ENCODE peak calls at places on chromosomes 11 and 22, in ten cellular contexts. I, H, M, K, F, B, P, Q, G and L are unnamed samples.

GRCh38 chr11:123072279-123072678 is 10.3 kb upstream of the HSPA8 start:
- DNase-seq in P (no peak), Q (no peak), I (peak), M (peak), H (no peak), B (no peak), G (no peak), F (no peak), K (no peak), L (no peak)

GRCh38 chr22:24359452-24360120 is 67.8 kb upstream of the ADORA2A start:
- DNase-seq in K (no peak), Q (no peak), M (no peak), I (no peak), P (peak), G (no peak), B (no peak), H (no peak), F (no peak), L (no peak)

GRCh38 chr11:128226106-128226716 is 361.1 kb downstream of the ETS1 start:
- DNase-seq in B (no peak), K (no peak), Q (peak), F (no peak), I (no peak), G (no peak), H (no peak), P (no peak), M (no peak), L (no peak)

GRCh38 chr11:61404641-61405040 is 12.3 kb downstream of the TMEM216 start:
- DNase-seq in P (no peak), K (no peak), Q (no peak), I (no peak), B (no peak), H (no peak), F (no peak), M (no peak), G (no peak), L (no peak)

GRCh38 chr11:36273110-36273509 is 16.1 kb downstream of the COMMD9 start:
- DNase-seq in K (no peak), B (no peak), F (no peak), G (no peak), I (no peak), H (no peak), Q (no peak), M (no peak), P (peak), L (no peak)

GRCh38 chr22:38750104-38750503 is 5.7 kb downstream of the SUN2 start:
- DNase-seq in Q (no peak), F (no peak), B (no peak), M (no peak), H (no peak), G (no peak), K (no peak), P (no peak), I (no peak), L (no peak)

GRCh38 chr22:38871360-38872171 is 450 bp downstream of the CBX6 start:
- DNase-seq in H (no peak), P (no peak), I (no peak), G (peak), B (no peak), M (peak), F (no peak), Q (peak), K (peak), L (no peak)

GRCh38 chr11:76279651-76280050 is 73.3 kb upstream of the WNT11 start:
- DNase-seq in G (no peak), Q (peak), F (no peak), P (no peak), K (no peak), H (no peak), B (no peak), I (no peak), M (no peak), L (no peak)

GRCh38 chr11:76371170-76371569 is 9.8 kb downstream of the THAP12 start:
- DNase-seq in F (no peak), G (no peak), Q (no peak), H (peak), B (no peak), M (no peak), I (peak), K (no peak), P (no peak), L (no peak)

GRCh38 chr22:43238526-43239006 is 51.6 kb upstream of the TTLL12 start:
- DNase-seq in G (no peak), Q (no peak), M (no peak), P (no peak), H (no peak), B (peak), K (peak), F (no peak), I (no peak), L (no peak)

GRCh38 chr11:124199702-124200101 is 16.6 kb downstream of the OR10D3 start:
- DNase-seq in F (no peak), H (no peak), K (no peak), I (peak), B (no peak), M (no peak), G (no peak), Q (no peak), P (no peak), L (no peak)

GRCh38 chr11:26801601-26802000 is 79.7 kb upstream of the SLC5A12 start:
- DNase-seq in P (no peak), I (no peak), F (no peak), H (no peak), B (no peak), G (no peak), K (no peak), M (no peak), Q (no peak), L (no peak)

GRCh38 chr11:6587360-6587953 is 16.0 kb downstream of the RRP8 start:
- DNase-seq in Q (no peak), I (no peak), G (no peak), K (peak), B (no peak), P (no peak), F (no peak), H (no peak), M (no peak), L (no peak)

GRCh38 chr11:122423283-122423682 is 232.2 kb upstream of the UBASH3B start:
- DNase-seq in K (no peak), G (no peak), B (no peak), Q (no peak), F (no peak), P (no peak), I (no peak), M (no peak), H (no peak), L (no peak)

GRCh38 chr11:27839226-27839913 is 139.1 kb upstream of the BDNF start:
- DNase-seq in M (no peak), I (peak), G (no peak), K (no peak), H (no peak), F (no peak), Q (no peak), P (no peak), B (no peak), L (no peak)

GRCh38 chr11:9002920-9003572 is 755 bp downstream of the NRIP3 start:
- DNase-seq in H (no peak), F (no peak), Q (no peak), B (no peak), M (no peak), I (no peak), K (no peak), G (no peak), P (peak), L (no peak)

GRCh38 chr11:8720868-8721739 is 38.5 kb downstream of the RPL27A start:
- DNase-seq in P (peak), F (no peak), G (no peak), B (no peak), M (peak), H (no peak), K (no peak), Q (peak), I (peak), L (peak)

GRCh38 chr22:28243539-28243938 is 324.5 kb upstream of the PITPNB start:
- DNase-seq in I (no peak), P (no peak), H (no peak), K (no peak), B (no peak), F (no peak), G (no peak), Q (no peak), M (no peak), L (no peak)

GRCh38 chr22:28904211-28904808 is 20.9 kb downstream of the ZNRF3 start:
- DNase-seq in G (no peak), K (no peak), H (no peak), P (no peak), I (no peak), Q (no peak), M (no peak), F (no peak), B (no peak), L (no peak)

GRCh38 chr11:34263462-34264186 is 94.2 kb downstream of the ABTB2 start:
- DNase-seq in H (peak), F (no peak), G (no peak), P (no peak), M (peak), B (peak), I (peak), K (peak), Q (peak), L (peak)

GRCh38 chr11:73383249-73384126 is 7.3 kb downstream of the RELT start:
- DNase-seq in K (no peak), F (no peak), P (no peak), Q (no peak), I (no peak), G (no peak), M (peak), B (no peak), H (no peak), L (peak)

GRCh38 chr22:17121235-17122195 is at the start of gene TMEM121B:
- DNase-seq in G (no peak), K (peak), Q (peak), H (no peak), B (peak), M (no peak), I (no peak), P (peak), F (peak), L (peak)

GRCh38 chr11:76245720-76246119 is 39.4 kb upstream of the WNT11 start:
- DNase-seq in P (no peak), B (no peak), M (no peak), I (no peak), H (no peak), Q (no peak), F (no peak), K (no peak), G (no peak), L (no peak)

GRCh38 chr11:61833478-61833877 is 5.4 kb downstream of the FADS2 start:
- DNase-seq in M (no peak), B (no peak), F (no peak), Q (no peak), G (no peak), H (no peak), I (no peak), K (no peak), P (no peak), L (no peak)

GRCh38 chr11:111975076-111975806 is 38.1 kb downstream of the DIXDC1 start:
- DNase-seq in G (no peak), B (no peak), M (no peak), H (no peak), F (no peak), K (no peak), I (peak), Q (no peak), P (no peak), L (no peak)

GRCh38 chr11:59728913-59729312 is 15.3 kb upstream of the OR10V1 start:
- DNase-seq in H (no peak), G (no peak), K (no peak), P (no peak), I (no peak), M (no peak), F (no peak), Q (no peak), B (no peak), L (no peak)

GRCh38 chr11:92511522-92512203 is 287.0 kb downstream of the FAT3 start:
- DNase-seq in K (no peak), Q (peak), P (no peak), M (no peak), B (no peak), F (no peak), H (no peak), I (no peak), G (no peak), L (no peak)

GRCh38 chr11:298406-299065 is 790 bp downstream of the IFITM5 start:
- DNase-seq in K (peak), F (no peak), P (peak), Q (peak), M (no peak), H (no peak), B (peak), G (no peak), I (no peak), L (peak)

GRCh38 chr11:73647459-73648100 is 1.2 kb downstream of the PLEKHB1 start:
- DNase-seq in G (peak), K (peak), Q (peak), H (peak), F (peak), P (peak), M (peak), B (peak), I (peak), L (peak)

GRCh38 chr11:8260202-8260996 is 3.3 kb downstream of the LMO1 start:
- DNase-seq in K (no peak), G (no peak), P (no peak), Q (peak), B (no peak), F (no peak), M (no peak), I (no peak), H (no peak), L (no peak)

GRCh38 chr22:37328017-37328416 is 45.7 kb downstream of the CYTH4 start:
- DNase-seq in F (no peak), H (peak), K (no peak), M (peak), Q (no peak), B (no peak), I (peak), P (no peak), G (no peak), L (no peak)

GRCh38 chr11:28090052-28090749 is 17.8 kb downstream of the KIF18A start:
- DNase-seq in P (no peak), F (no peak), Q (no peak), K (no peak), B (no peak), G (no peak), H (peak), M (no peak), I (peak), L (no peak)

GRCh38 chr11:94400839-94401772 is at the start of gene GPR83:
- DNase-seq in G (no peak), I (no peak), F (no peak), B (peak), M (no peak), H (no peak), P (peak), Q (peak), K (no peak), L (no peak)

GRCh38 chr22:41290262-41291221 is 4.6 kb upstream of the RANGAP1 start:
- DNase-seq in M (peak), K (no peak), P (no peak), F (peak), H (peak), I (peak), B (no peak), G (no peak), Q (peak), L (no peak)

GRCh38 chr22:50676211-50676636 is 3.6 kb downstream of the SHANK3 start:
- DNase-seq in P (no peak), Q (no peak), I (no peak), G (no peak), K (no peak), M (no peak), B (no peak), H (no peak), F (no peak), L (no peak)
- H3K4me3 ChIP-seq in P (no peak), Q (no peak), I (no peak), G (no peak), K (no peak), M (no peak), B (peak), H (no peak), F (no peak), L (no peak)

DNA sequence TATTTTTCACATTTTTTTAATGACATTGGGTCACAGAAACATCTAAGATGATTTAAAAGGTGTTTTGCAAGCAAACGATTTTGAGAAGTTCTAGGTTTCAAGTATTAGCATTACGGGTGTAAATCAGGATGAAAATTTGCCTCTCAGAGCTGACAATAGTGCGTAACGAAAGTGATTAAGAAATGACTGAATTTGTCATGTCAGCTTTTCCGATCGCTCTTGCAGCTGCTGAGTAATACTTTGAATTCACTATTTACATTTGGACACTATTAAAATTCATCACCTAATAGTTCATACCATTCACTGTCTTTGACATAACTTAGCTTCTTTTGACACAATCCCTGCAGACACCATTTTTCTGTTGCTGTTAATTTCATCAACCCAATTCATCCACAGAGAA is 205.2 kb downstream of the SOX6 start:
- DNase-seq in K (no peak), I (no peak), G (no peak), H (no peak), B (no peak), Q (no peak), M (no peak), F (no peak), P (no peak), L (no peak)
- H3K4me3 ChIP-seq in K (no peak), I (no peak), G (no peak), H (no peak), B (no peak), Q (no peak), M (no peak), F (no peak), P (no peak), L (no peak)

GRCh38 chr11:3837793-3838192 is 3.0 kb downstream of the RHOG start:
- DNase-seq in H (no peak), I (no peak), B (peak), G (no peak), K (no peak), F (peak), Q (no peak), M (no peak), P (no peak), L (peak)
- H3K4me3 ChIP-seq in H (no peak), I (no peak), B (peak), G (peak), K (peak), F (no peak), Q (no peak), M (no peak), P (no peak), L (no peak)

DNA sequence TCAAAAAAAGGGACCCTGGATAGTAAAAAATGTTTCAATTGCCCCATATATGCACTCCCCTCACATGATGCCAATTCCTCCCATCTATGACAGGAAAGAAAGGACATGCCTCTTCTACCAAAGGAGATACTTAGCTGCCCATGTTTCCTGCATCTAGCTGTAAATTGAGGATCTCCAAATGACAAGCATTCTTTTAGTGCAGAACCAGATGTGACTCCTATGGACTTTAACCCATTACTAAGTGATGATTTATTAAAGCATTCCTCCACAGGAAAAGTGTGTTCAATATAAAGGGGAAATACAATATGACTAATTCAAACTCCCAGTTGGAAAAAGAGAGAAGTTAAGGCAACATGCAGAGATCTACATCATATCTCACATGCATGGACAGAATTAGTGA is 221.3 kb downstream of the FAM76B start:
- DNase-seq in H (no peak), M (no peak), K (no peak), B (no peak), F (no peak), Q (no peak), I (no peak), G (no peak), P (no peak), L (no peak)
- H3K4me3 ChIP-seq in H (no peak), M (no peak), K (no peak), B (no peak), F (no peak), Q (no peak), I (no peak), G (no peak), P (no peak), L (no peak)

DNA sequence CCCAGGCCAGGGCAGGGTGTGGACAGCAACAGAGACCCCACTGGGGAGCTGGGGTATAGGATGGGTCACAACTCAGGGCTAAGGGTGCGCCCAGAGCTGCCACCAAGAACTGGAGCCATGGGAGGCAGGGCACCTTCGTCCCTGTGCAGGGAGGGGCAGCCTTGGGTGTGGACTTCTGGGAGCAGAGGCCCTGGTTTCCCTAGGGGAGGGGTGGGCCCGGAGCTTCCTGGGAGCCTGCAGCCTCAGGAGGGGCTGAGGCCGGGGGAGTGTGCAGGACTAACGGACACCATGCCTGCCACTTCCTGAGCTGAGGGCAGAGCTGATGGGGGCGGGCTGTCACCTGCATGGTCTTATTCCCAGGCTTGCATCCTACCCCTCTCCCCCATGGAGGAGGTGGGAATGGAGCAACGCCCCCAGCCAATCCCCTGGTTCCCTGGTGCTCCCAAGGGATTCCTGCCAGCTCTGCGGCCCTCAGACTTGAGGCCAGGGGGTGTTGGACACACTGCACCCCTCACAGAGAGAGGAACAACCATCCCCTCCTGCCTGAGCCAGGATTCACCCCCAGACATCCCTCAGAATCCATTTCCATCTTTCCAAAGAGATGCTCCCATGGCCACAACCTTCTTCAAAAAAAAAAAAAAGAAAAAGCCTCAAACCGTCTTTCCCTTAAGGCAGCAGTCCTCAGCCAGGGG is 225.7 kb downstream of the CTTN start:
- DNase-seq in P (no peak), I (no peak), K (no peak), B (peak), Q (no peak), H (no peak), F (no peak), G (no peak), M (no peak), L (peak)
- H3K4me3 ChIP-seq in P (no peak), I (no peak), K (no peak), B (no peak), Q (no peak), H (no peak), F (no peak), G (no peak), M (no peak), L (no peak)

GRCh38 chr11:69655479-69656394 is 14.8 kb downstream of the CCND1 start:
- DNase-seq in M (no peak), I (peak), B (peak), K (peak), G (no peak), F (no peak), P (no peak), Q (peak), H (no peak), L (no peak)

GRCh38 chr11:69658606-69659450 is 16.3 kb downstream of the LTO1 start:
- DNase-seq in F (no peak), Q (peak), K (no peak), I (no peak), P (no peak), B (peak), M (no peak), G (no peak), H (no peak), L (no peak)

GRCh38 chr11:69657911-69658605 is 17.1 kb downstream of the LTO1 start:
- DNase-seq in I (no peak), P (peak), H (no peak), B (peak), G (no peak), F (no peak), K (no peak), M (no peak), Q (peak), L (no peak)

GRCh38 chr11:69656536-69657455 is 15.8 kb downstream of the CCND1 start:
- DNase-seq in B (peak), M (no peak), Q (peak), F (no peak), H (no peak), P (no peak), K (no peak), I (no peak), G (no peak), L (no peak)

DNA sequence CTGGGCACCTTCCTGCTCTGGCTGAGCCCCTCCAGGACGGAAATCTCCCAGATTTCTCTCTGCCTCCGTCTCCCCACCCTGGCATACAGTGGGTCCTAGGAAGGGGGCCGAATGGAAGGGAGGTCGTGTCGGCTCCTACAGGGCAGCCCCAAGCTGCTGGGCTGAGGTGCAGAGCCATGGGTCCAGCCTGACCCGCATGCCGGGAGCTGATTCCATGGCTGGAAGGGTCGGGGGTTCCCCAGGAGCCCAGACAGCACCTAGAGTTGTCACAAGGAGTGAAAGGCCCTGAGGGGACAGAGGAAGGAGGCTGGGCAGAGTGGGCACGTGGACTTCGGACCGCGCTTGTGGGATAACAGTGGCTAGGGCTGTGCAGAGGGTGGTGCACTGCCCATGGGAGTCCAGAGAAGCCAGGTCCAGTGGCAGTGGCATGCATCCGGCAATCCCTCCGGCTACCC is 16.5 kb downstream of the CCND1 start:
- DNase-seq in K (no peak), M (no peak), P (no peak), G (no peak), B (peak), Q (no peak), F (no peak), I (no peak), H (no peak), L (no peak)
- H3K4me3 ChIP-seq in K (no peak), M (no peak), P (no peak), G (no peak), B (no peak), Q (no peak), F (no peak), I (no peak), H (no peak), L (no peak)